ENCODE peak calls at places on chromosome 22, in seven cellular contexts. C is uterus, S is type B pancreatic cell, W is fibroblast of the aortic adventitia, A is heart left ventricle, X is natural killer cell, L is endothelial cell. O is an unnamed sample.
A peak's percentile ranks its signal among the peaks of the same experiment; 100 is the strongest.

GRCh38 chr22:20034143-20034542 is 13.2 kb downstream of the TANGO2 start:
- DNase-seq in S (no peak), A (no peak), X (no peak), C (no peak), L (no peak), W (no peak), O (no peak)

GRCh38 chr22:26548303-26548702 is 36.0 kb upstream of the TFIP11 start:
- DNase-seq in S (no peak), C (no peak), A (no peak), X (no peak), W (no peak), L (no peak), O (no peak)

GRCh38 chr22:23178512-23179254 is 1.6 kb upstream of the BCR start:
- DNase-seq in W (peak; percentile 66), X (peak; percentile 69), S (peak; percentile 82), L (peak; percentile 81), C (peak; percentile 74), A (peak; percentile 84), O (no peak)

GRCh38 chr22:19176732-19177131 is 1.8 kb downstream of the SLC25A1 start:
- DNase-seq in L (no peak), A (no peak), X (no peak), S (no peak), C (no peak), W (no peak), O (no peak)

GRCh38 chr22:50523458-50523805 is 2.0 kb downstream of the SCO2 start:
- DNase-seq in C (no peak), S (no peak), X (no peak), L (no peak), W (no peak), A (no peak), O (no peak)

GRCh38 chr22:27397036-27397947 is 404.3 kb downstream of the MN1 start:
- DNase-seq in W (peak; percentile 66), X (no peak), L (no peak), C (no peak), A (no peak), S (no peak), O (no peak)

GRCh38 chr22:49967333-49968241 is 7.0 kb downstream of the PIM3 start:
- DNase-seq in A (peak; percentile 76), L (peak; percentile 11), X (peak; percentile 23), C (peak; percentile 53), W (peak; percentile 52), S (no peak), O (peak; percentile 60)

GRCh38 chr22:27874185-27874584 is 44.9 kb downstream of the PITPNB start:
- DNase-seq in L (no peak), C (no peak), W (no peak), X (no peak), S (no peak), A (no peak), O (no peak)

GRCh38 chr22:49930596-49931412 is 12.4 kb downstream of the CRELD2 start:
- DNase-seq in L (peak; percentile 70), W (peak; percentile 68), C (no peak), S (no peak), A (no peak), X (no peak), O (peak; percentile 73)

GRCh38 chr22:41948142-41948541 is 1.2 kb upstream of the CENPM start:
- DNase-seq in W (no peak), S (no peak), X (no peak), A (no peak), L (no peak), C (no peak), O (no peak)

GRCh38 chr22:41949297-41949965 is 2.5 kb upstream of the CENPM start:
- DNase-seq in X (no peak), W (no peak), A (no peak), L (no peak), C (no peak), S (no peak), O (no peak)

GRCh38 chr22:41943661-41944209 is 3.2 kb downstream of the CENPM start:
- DNase-seq in X (no peak), C (no peak), W (peak; percentile 29), S (no peak), L (no peak), A (no peak), O (no peak)

GRCh38 chr22:41946360-41947180 is at the start of gene CENPM:
- DNase-seq in A (peak; percentile 94), S (peak; percentile 95), W (peak; percentile 90), L (peak; percentile 94), X (peak; percentile 82), C (peak; percentile 91), O (peak; percentile 97)

GRCh38 chr22:41947181-41948080 is 479 bp upstream of the CENPM start:
- DNase-seq in L (no peak), W (no peak), A (no peak), S (no peak), C (no peak), X (no peak), O (no peak)
- TF ChIP-seq CTCF in L (no peak), W (no peak), A (no peak), S (no peak), C (peak; percentile 34), X (no peak), O (no peak)

DNA sequence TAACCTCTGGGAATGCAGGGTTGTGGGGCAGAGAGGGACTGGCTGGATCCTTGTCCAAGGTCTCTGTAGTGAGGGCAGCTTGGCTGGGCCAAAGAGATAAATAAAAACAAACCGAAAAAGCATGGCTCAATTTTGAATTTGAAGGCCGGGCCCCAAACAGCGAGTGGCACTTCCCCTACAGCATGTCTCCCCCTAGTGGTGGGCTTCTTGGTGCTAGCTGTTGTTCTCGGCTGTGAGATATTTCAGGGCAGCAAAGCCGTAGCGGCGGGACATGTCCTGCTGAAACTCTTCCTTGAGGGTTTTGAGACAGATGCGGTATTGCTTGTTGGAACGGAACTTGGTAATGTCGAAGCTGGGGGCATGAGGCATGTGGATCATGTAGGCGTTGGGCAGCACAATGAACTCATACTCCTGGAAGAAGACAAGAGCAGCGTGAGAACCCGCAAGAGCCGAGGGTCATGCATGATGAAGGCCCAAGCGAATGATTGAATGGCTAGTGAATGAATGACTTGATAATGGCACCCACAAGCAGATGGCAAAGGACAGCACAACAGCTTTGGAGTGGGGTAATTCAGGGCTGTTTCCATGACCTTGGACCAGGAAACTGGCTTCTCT is 216.1 kb upstream of the SYN3 start:
- DNase-seq in X (no peak), L (peak; percentile 67), S (no peak), C (no peak), W (peak; percentile 12), A (no peak), O (peak; percentile 22)
- TF ChIP-seq CTCF in X (no peak), L (peak; percentile 79), S (peak; percentile 67), C (no peak), W (peak; percentile 42), A (peak; percentile 32), O (peak; percentile 25)

GRCh38 chr22:31173386-31174145 is 13.6 kb downstream of the RNF185 start:
- DNase-seq in W (peak; percentile 81), X (no peak), S (no peak), A (no peak), C (no peak), L (no peak), O (no peak)

GRCh38 chr22:31176923-31177322 is 16.9 kb downstream of the RNF185 start:
- DNase-seq in X (no peak), W (no peak), C (no peak), L (no peak), A (no peak), S (no peak), O (no peak)

GRCh38 chr22:31170971-31171370 is 11.0 kb downstream of the RNF185 start:
- DNase-seq in C (no peak), L (no peak), X (no peak), A (no peak), S (no peak), W (no peak), O (no peak)
- TF ChIP-seq CTCF in C (no peak), L (no peak), X (no peak), A (no peak), S (no peak), W (no peak), O (no peak)

DNA sequence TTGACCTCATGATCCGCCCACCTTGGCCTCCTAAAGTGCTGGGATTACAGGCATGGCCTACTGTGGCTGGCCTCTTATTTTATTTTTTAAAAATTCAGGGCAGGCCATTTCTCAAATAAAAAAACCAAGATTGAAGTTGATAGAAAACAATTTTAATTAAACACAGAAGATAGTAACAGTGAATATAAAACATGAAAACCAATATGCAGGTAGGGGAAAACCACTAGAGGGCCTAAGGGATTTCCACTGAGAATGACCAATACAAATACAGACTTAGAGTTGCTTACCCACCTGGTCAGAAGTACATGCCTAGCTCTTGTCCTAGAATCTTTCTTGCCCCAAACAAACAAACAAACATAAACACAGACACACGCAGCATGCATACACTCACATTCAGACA is 1.7 kb upstream of the RTCB start:
- DNase-seq in W (peak; percentile 46), L (peak; percentile 4), A (no peak), S (no peak), X (no peak), C (no peak), O (no peak)
- TF ChIP-seq CTCF in W (peak; percentile 51), L (peak; percentile 31), A (no peak), S (peak; percentile 64), X (no peak), C (no peak), O (peak; percentile 8)

GRCh38 chr22:37325024-37325395 is 42.7 kb downstream of the CYTH4 start:
- DNase-seq in X (no peak), W (no peak), C (no peak), L (no peak), S (no peak), A (no peak), O (no peak)

GRCh38 chr22:37326726-37327125 is 44.4 kb downstream of the CYTH4 start:
- DNase-seq in L (no peak), W (no peak), X (no peak), S (no peak), A (no peak), C (no peak), O (no peak)

GRCh38 chr22:37329239-37330140 is 47.2 kb downstream of the CYTH4 start:
- DNase-seq in L (no peak), W (no peak), C (no peak), X (no peak), S (no peak), A (no peak), O (no peak)

GRCh38 chr22:37330200-37331033 is 48.1 kb downstream of the CYTH4 start:
- DNase-seq in W (peak; percentile 61), S (no peak), C (no peak), X (no peak), A (no peak), L (peak; percentile 74), O (no peak)

DNA sequence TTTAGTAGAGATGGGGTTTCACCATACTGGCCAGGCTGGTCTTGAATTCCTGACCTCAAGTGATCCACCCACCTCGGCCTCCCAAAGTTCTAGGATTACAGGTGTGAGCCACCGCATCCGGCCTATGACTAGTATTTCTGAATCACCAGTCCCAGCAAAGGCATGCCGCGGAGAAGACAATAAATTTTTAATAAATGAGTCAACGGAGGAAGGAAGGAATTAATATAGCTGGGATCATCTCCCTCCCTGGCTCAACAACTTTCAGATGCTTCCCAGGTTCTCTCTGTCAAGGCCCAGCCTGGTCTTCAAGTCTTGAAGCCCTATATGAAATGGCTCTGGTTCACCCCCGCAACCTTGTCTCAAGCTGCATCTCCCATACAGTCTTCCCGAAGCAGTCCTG is 45.7 kb downstream of the CYTH4 start:
- DNase-seq in L (no peak), C (no peak), S (no peak), W (peak; percentile 56), X (no peak), A (no peak), O (no peak)
- TF ChIP-seq CTCF in L (no peak), C (no peak), S (no peak), W (no peak), X (no peak), A (no peak), O (no peak)